ENCODE peak calls at places on chromosomes 11 and 22, in nine cellular contexts. L, E, A, S, Q, C, I, G and T are unnamed samples.

GRCh38 chr11:18171377-18172000 is 1.1 kb upstream of the MRGPRX4 start:
- DNase-seq in L (no peak), E (no peak), A (no peak), S (peak; percentile 45), Q (peak; percentile 10), C (peak; percentile 67), I (peak; percentile 22), G (no peak), T (peak; percentile 62)

GRCh38 chr22:37968452-37969251 is 15.2 kb downstream of the POLR2F start:
- DNase-seq in L (no peak), E (no peak), A (no peak), S (no peak), Q (no peak), C (no peak), I (no peak), G (no peak), T (no peak)

GRCh38 chr11:124069429-124070401 is 28.6 kb upstream of the OR10G7 start:
- DNase-seq in L (peak; percentile 36), E (peak; percentile 51), A (no peak), S (peak; percentile 50), Q (peak; percentile 13), C (peak; percentile 82), I (peak; percentile 51), G (peak; percentile 28), T (peak; percentile 57)

GRCh38 chr22:37607912-37608476 is 640 bp upstream of the GGA1 start:
- DNase-seq in L (peak; percentile 30), E (no peak), A (no peak), S (no peak), Q (no peak), C (no peak), I (no peak), G (peak; percentile 36), T (no peak)

GRCh38 chr22:36334081-36334831 is 53.5 kb downstream of the MYH9 start:
- DNase-seq in L (peak; percentile 52), E (no peak), A (no peak), S (peak; percentile 45), Q (no peak), C (peak; percentile 42), I (peak; percentile 52), G (peak; percentile 54), T (no peak)

GRCh38 chr11:102306817-102307814 is 10.2 kb upstream of the BIRC3 start:
- DNase-seq in L (no peak), E (no peak), A (no peak), S (no peak), Q (no peak), C (no peak), I (no peak), G (no peak), T (no peak)

GRCh38 chr11:57429946-57430345 is 3.0 kb upstream of the SLC43A3 start:
- DNase-seq in L (no peak), E (no peak), A (no peak), S (no peak), Q (no peak), C (no peak), I (no peak), G (no peak), T (no peak)

GRCh38 chr11:96254087-96254486 is 88.9 kb downstream of the MAML2 start:
- DNase-seq in L (peak; percentile 35), E (no peak), A (no peak), S (peak; percentile 38), Q (no peak), C (peak; percentile 73), I (peak; percentile 28), G (no peak), T (no peak)

GRCh38 chr22:23457586-23457985 is 122.5 kb downstream of the IGLL1 start:
- DNase-seq in L (no peak), E (no peak), A (no peak), S (no peak), Q (no peak), C (no peak), I (no peak), G (no peak), T (no peak)

GRCh38 chr22:40213478-40213877 is 35.8 kb downstream of the TNRC6B start:
- DNase-seq in L (no peak), E (peak; percentile 15), A (no peak), S (no peak), Q (no peak), C (no peak), I (no peak), G (no peak), T (no peak)

GRCh38 chr11:130772266-130773227 is 143.7 kb downstream of the SNX19 start:
- DNase-seq in L (peak; percentile 15), E (no peak), A (no peak), S (peak; percentile 99), Q (peak; percentile 85), C (peak; percentile 88), I (no peak), G (no peak), T (peak; percentile 95)

GRCh38 chr11:103420593-103420992 is 311.4 kb downstream of the DYNC2H1 start:
- DNase-seq in L (no peak), E (no peak), A (no peak), S (peak; percentile 75), Q (no peak), C (peak; percentile 19), I (no peak), G (no peak), T (no peak)

GRCh38 chr22:50141891-50142363 is 28.6 kb upstream of the PANX2 start:
- DNase-seq in L (no peak), E (no peak), A (no peak), S (no peak), Q (no peak), C (no peak), I (no peak), G (no peak), T (no peak)

GRCh38 chr11:62127941-62128770 is 4.3 kb downstream of the INCENP start:
- DNase-seq in L (no peak), E (no peak), A (no peak), S (no peak), Q (no peak), C (no peak), I (no peak), G (no peak), T (no peak)

GRCh38 chr11:69825941-69826340 is 6.7 kb upstream of the FGF3 start:
- DNase-seq in L (no peak), E (no peak), A (no peak), S (no peak), Q (no peak), C (no peak), I (no peak), G (no peak), T (no peak)

GRCh38 chr22:50507991-50508884 is at the start of gene NCAPH2:
- DNase-seq in L (peak; percentile 97), E (peak; percentile 93), A (no peak), S (peak; percentile 89), Q (peak; percentile 92), C (peak; percentile 98), I (peak; percentile 98), G (peak; percentile 99), T (peak; percentile 99)

GRCh38 chr11:1453611-1454386 is 32.8 kb downstream of the MOB2 start:
- DNase-seq in L (peak; percentile 66), E (no peak), A (no peak), S (no peak), Q (no peak), C (peak; percentile 28), I (peak; percentile 18), G (peak; percentile 29), T (no peak)

GRCh38 chr11:1226226-1226961 is 3.5 kb downstream of the MUC5B start:
- DNase-seq in L (peak; percentile 17), E (no peak), A (no peak), S (no peak), Q (no peak), C (no peak), I (no peak), G (no peak), T (no peak)

GRCh38 chr22:49433717-49434611 is 393.7 kb downstream of the BRD1 start:
- DNase-seq in L (no peak), E (no peak), A (no peak), S (peak; percentile 17), Q (no peak), C (no peak), I (no peak), G (no peak), T (no peak)

GRCh38 chr11:103210543-103210942 is 101.3 kb downstream of the DYNC2H1 start:
- DNase-seq in L (no peak), E (no peak), A (no peak), S (peak; percentile 1), Q (no peak), C (no peak), I (no peak), G (no peak), T (no peak)

GRCh38 chr11:111137846-111138245 is 107.7 kb upstream of the POU2AF2 start:
- DNase-seq in L (no peak), E (peak; percentile 1), A (no peak), S (no peak), Q (no peak), C (no peak), I (no peak), G (no peak), T (no peak)

GRCh38 chr22:38657248-38657909 is 941 bp downstream of the CBY1 start:
- DNase-seq in L (peak; percentile 46), E (no peak), A (no peak), S (no peak), Q (peak; percentile 6), C (peak; percentile 52), I (peak; percentile 61), G (peak; percentile 35), T (peak; percentile 27)

GRCh38 chr22:27810566-27810965 is 9.0 kb upstream of the MN1 start:
- DNase-seq in L (peak; percentile 47), E (peak; percentile 43), A (no peak), S (peak; percentile 41), Q (peak; percentile 15), C (peak; percentile 6), I (no peak), G (no peak), T (peak; percentile 89)